ENCODE peak calls at places on chromosomes 6 and 20, in nine cellular contexts. B is lower lobe of right lung, D is uterus, Z is nephron progenitor cell, T is AG04450, W is progenitor cell of endocrine pancreas, I is choroid plexus epithelial cell, O is brain microvascular endothelial cell, U is osteocyte. F is an unnamed sample.

GRCh38 chr6:136747538-136747937 is 44.7 kb downstream of the MAP3K5 start:
- DNase-seq in T (no peak), O (no peak), D (no peak), U (no peak), W (no peak), B (no peak), Z (no peak), I (no peak), F (no peak)

GRCh38 chr6:27922949-27923348 is 10.8 kb upstream of the OR2B2 start:
- DNase-seq in T (no peak), Z (no peak), W (no peak), D (no peak), O (no peak), U (no peak), B (no peak), I (no peak), F (no peak)

GRCh38 chr6:100988391-100988999 is 107.4 kb upstream of the ASCC3 start:
- DNase-seq in O (no peak), Z (no peak), B (no peak), T (no peak), I (no peak), W (no peak), U (no peak), D (no peak), F (no peak)

GRCh38 chr6:113684382-113684901 is 172.7 kb upstream of the MARCKS start:
- DNase-seq in Z (no peak), B (no peak), U (no peak), I (peak; percentile 33), W (no peak), T (no peak), D (no peak), O (no peak), F (peak; percentile 32)

GRCh38 chr6:34230653-34231351 is 5.9 kb upstream of the HMGA1 start:
- DNase-seq in W (no peak), D (no peak), T (no peak), U (no peak), Z (no peak), I (peak; percentile 33), B (no peak), O (no peak), F (peak; percentile 8)

GRCh38 chr6:135212935-135213334 is 31.8 kb downstream of the MYB start:
- DNase-seq in O (peak; percentile 45), U (no peak), D (no peak), B (no peak), Z (no peak), I (peak; percentile 50), T (no peak), W (no peak), F (no peak)

GRCh38 chr6:11772109-11772830 is 6.3 kb downstream of the ADTRP start:
- DNase-seq in I (peak; percentile 96), B (no peak), Z (no peak), T (peak; percentile 90), W (no peak), D (peak; percentile 27), U (no peak), O (peak; percentile 96), F (peak; percentile 75)

GRCh38 chr6:80280258-80281010 is 174.0 kb downstream of the BCKDHB start:
- DNase-seq in O (peak; percentile 27), W (no peak), I (peak; percentile 34), B (no peak), T (no peak), Z (no peak), D (no peak), U (no peak), F (peak; percentile 6)

GRCh38 chr20:45456632-45457031 is 12.9 kb upstream of the WFDC2 start:
- DNase-seq in T (no peak), D (no peak), B (peak; percentile 58), O (no peak), Z (peak; percentile 22), W (no peak), I (peak; percentile 33), U (no peak), F (peak; percentile 56)

GRCh38 chr6:53641348-53641747 is 24.2 kb downstream of the KLHL31 start:
- DNase-seq in I (no peak), U (no peak), D (no peak), Z (no peak), W (no peak), B (no peak), O (no peak), T (no peak), F (no peak)

GRCh38 chr20:62557425-62557824 is 81.6 kb upstream of the GATA5 start:
- DNase-seq in T (no peak), U (no peak), B (no peak), W (no peak), Z (no peak), D (no peak), O (no peak), I (no peak), F (no peak)

DNA sequence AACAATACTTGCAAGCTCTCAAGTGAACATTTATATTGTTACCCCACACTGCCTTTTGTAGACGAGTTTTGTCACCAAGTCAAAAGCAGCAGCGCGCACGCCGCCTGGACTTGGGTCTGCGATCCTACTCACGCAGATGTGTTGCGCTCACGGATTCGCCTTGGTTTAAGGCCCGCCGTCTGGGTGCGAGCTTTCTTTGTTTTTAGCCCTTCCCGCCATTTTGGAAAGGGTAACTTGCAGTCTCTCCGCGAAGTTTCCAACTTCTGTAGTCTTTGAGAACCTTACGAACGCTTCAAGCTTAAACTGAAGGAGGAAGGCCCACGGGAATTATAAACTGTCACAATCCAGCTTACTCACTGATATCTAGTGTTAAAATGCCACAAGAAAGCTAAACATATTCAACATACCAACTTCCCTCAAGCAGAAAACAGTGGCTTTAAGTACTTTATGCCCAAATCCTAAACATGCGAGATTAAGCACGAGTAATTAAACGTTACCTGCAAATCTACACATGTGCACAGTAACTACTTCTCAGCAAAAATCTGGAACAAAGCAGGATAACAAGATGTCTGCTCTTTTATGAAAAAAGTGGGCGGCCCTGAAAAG is 80.4 kb upstream of the BTN3A2 start:
- DNase-seq in I (peak; percentile 73), D (peak; percentile 60), W (no peak), Z (peak; percentile 50), O (peak; percentile 64), U (no peak), B (peak; percentile 76), T (no peak), F (peak; percentile 80)
- TF ChIP-seq CTCF in I (no peak), D (no peak), W (no peak), Z (no peak), O (no peak), U (no peak), B (no peak), T (no peak), F (no peak)

GRCh38 chr20:17748279-17748678 is 48.5 kb downstream of the BANF2 start:
- DNase-seq in D (no peak), B (no peak), T (no peak), O (no peak), W (no peak), U (no peak), I (no peak), Z (no peak), F (no peak)

GRCh38 chr20:17751640-17752039 is 51.9 kb downstream of the BANF2 start:
- DNase-seq in U (no peak), Z (no peak), B (no peak), T (no peak), I (no peak), D (no peak), O (no peak), W (no peak), F (no peak)

GRCh38 chr20:17750722-17751045 is 50.9 kb downstream of the BANF2 start:
- DNase-seq in D (no peak), T (no peak), I (no peak), U (no peak), O (no peak), Z (no peak), W (no peak), B (no peak), F (no peak)

GRCh38 chr20:17749628-17749978 is 49.8 kb downstream of the BANF2 start:
- DNase-seq in T (no peak), W (no peak), U (no peak), Z (no peak), D (no peak), I (no peak), B (no peak), O (no peak), F (no peak)

GRCh38 chr20:17749979-17750721 is 50.4 kb downstream of the BANF2 start:
- DNase-seq in D (peak; percentile 65), Z (no peak), O (peak; percentile 53), T (no peak), U (no peak), B (peak; percentile 68), I (peak; percentile 56), W (no peak), F (no peak)
- TF ChIP-seq CTCF in D (no peak), Z (no peak), O (no peak), T (no peak), U (no peak), B (no peak), I (peak; percentile 11), W (no peak), F (no peak)

GRCh38 chr6:110183292-110183691 is 3.1 kb downstream of the CDC40 start:
- DNase-seq in O (no peak), W (no peak), T (no peak), I (no peak), D (no peak), Z (no peak), U (no peak), B (no peak), F (no peak)

GRCh38 chr6:110180228-110181008 is at the start of gene CDC40:
- DNase-seq in B (peak; percentile 69), I (no peak), T (no peak), W (peak; percentile 14), O (no peak), U (peak; percentile 84), Z (peak; percentile 67), D (peak; percentile 65), F (no peak)

GRCh38 chr6:110181131-110182027 is 1.2 kb downstream of the CDC40 start:
- DNase-seq in Z (no peak), O (no peak), D (no peak), I (peak; percentile 16), B (no peak), T (no peak), W (no peak), U (no peak), F (peak; percentile 73)

GRCh38 chr6:110179406-110180227 is at the start of gene WASF1:
- DNase-seq in B (peak; percentile 95), O (peak; percentile 99), I (peak; percentile 99), Z (peak; percentile 95), T (peak; percentile 97), D (peak; percentile 96), U (peak; percentile 99), W (peak; percentile 96), F (peak; percentile 97)

GRCh38 chr6:110178626-110179405 is 654 bp downstream of the WASF1 start:
- DNase-seq in U (peak; percentile 84), O (peak; percentile 49), W (peak; percentile 26), B (peak; percentile 59), Z (peak; percentile 42), I (peak; percentile 79), T (no peak), D (peak; percentile 45), F (peak; percentile 76)
- TF ChIP-seq CTCF in U (peak; percentile 74), O (peak; percentile 81), W (peak; percentile 53), B (peak; percentile 49), Z (peak; percentile 17), I (peak; percentile 85), T (peak; percentile 76), D (peak; percentile 84), F (peak; percentile 70)

DNA sequence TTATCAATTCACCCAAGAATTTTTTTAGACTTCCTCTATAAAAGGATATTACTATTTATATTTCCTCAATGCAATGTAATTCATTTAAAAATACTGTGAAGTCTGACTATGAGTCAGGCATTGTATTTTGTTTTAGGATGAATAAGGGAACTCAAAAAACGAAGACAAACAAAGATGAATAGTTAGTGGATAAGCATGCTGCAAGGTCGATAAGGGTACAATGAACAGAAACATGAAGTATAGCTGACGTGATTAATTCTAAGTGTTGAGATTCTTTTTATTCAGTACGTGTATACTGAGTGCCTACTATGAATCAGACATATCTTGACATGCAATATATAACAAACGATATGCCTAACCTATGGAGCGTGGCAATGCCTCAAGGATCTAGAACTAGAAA is 105.4 kb downstream of the PDE10A start:
- DNase-seq in U (no peak), Z (no peak), I (no peak), O (peak; percentile 45), B (no peak), T (no peak), W (no peak), D (no peak), F (no peak)
- TF ChIP-seq CTCF in U (no peak), Z (no peak), I (no peak), O (no peak), B (no peak), T (no peak), W (no peak), D (no peak), F (no peak)

F was measured in NB4.